ENCODE peak calls at places on chromosome 5, in five cellular contexts. A, T, V, R and M are unnamed samples.

GRCh38 chr5:149212203-149212951 is 59.3 kb upstream of the AFAP1L1 start:
- DNase-seq in T (peak), R (no peak), V (peak), A (peak), M (no peak)

GRCh38 chr5:87751801-87752200 is 339.1 kb upstream of the CCNH start:
- DNase-seq in A (peak), T (no peak), R (no peak), V (no peak), M (no peak)

GRCh38 chr5:116084231-116084630 is 594 bp upstream of the COMMD10 start:
- DNase-seq in R (no peak), A (peak), V (peak), T (peak), M (peak)

GRCh38 chr5:72248352-72249032 is 71.5 kb downstream of the MRPS27 start:
- DNase-seq in T (peak), A (peak), V (peak), R (no peak), M (no peak)

GRCh38 chr5:60332244-60333018 is 367.5 kb downstream of the DEPDC1B start:
- DNase-seq in R (no peak), T (peak), A (peak), V (peak), M (no peak)

GRCh38 chr5:151164687-151165392 is 7.3 kb upstream of the ANXA6 start:
- DNase-seq in T (peak), V (peak), A (peak), R (peak), M (peak)

GRCh38 chr5:180343110-180343845 is 9.9 kb downstream of the GFPT2 start:
- DNase-seq in A (peak), R (peak), T (peak), V (peak), M (peak)

GRCh38 chr5:154191467-154192261 is 1.1 kb downstream of the GALNT10 start:
- DNase-seq in T (peak), V (peak), R (no peak), A (peak), M (no peak)

GRCh38 chr5:137847699-137848098 is 20.0 kb upstream of the MYOT start:
- DNase-seq in R (no peak), T (no peak), V (no peak), A (no peak), M (no peak)

GRCh38 chr5:1910861-1911772 is 28.4 kb upstream of the IRX4 start:
- DNase-seq in T (no peak), R (no peak), V (no peak), A (no peak), M (no peak)

GRCh38 chr5:65555266-65555665 is 7.7 kb downstream of the CENPK start:
- DNase-seq in V (peak), A (peak), R (no peak), T (no peak), M (no peak)

DNA sequence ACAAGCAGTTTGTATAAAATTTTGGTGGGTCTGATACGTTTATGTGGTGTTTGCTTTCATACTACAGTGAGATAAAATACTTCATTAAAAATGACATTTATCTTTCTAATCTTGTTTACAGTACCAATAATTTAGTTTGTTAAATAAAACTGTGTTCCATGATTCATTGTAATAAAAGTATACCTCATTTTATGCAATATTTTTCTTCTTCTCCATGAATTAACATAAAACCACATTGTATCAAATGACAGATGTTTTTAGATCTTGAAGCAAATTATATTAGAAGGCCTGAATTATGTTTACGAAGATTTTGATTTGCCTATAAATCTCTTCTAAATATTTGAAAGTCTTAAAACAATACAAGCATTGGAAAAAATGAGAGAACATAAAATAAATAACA is 1443.0 kb upstream of the CDH6 start:
- DNase-seq in T (no peak), A (no peak), V (no peak), R (no peak), M (no peak)
- TF ChIP-seq CTCF in T (no peak), A (no peak), V (no peak), R (no peak), M (no peak)

GRCh38 chr5:14168793-14169262 is 25.7 kb downstream of the TRIO start:
- DNase-seq in V (no peak), R (no peak), T (no peak), A (no peak), M (no peak)
- TF ChIP-seq CTCF in V (no peak), R (no peak), T (no peak), A (no peak), M (no peak)

DNA sequence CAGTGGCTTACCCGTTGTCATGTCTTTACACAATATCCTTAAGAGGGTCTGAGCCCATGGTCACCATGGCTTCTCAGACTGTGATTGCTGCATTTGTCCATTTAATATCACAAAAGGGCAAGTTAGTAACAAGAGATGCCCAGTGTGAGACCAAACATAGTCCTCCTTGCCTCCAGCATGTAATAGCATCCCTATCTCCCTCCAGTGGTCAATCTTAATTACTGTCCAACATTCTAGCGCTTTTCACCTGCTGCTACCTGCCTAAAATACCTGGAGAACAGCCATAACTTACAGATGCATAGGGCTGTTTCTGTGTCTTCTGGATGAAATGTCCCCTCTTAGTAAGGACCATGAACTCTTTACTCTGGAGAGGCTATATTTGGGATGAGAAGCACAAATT is 267.2 kb upstream of the DAB2 start:
- DNase-seq in A (no peak), T (no peak), R (no peak), V (no peak), M (no peak)
- TF ChIP-seq CTCF in A (peak), T (no peak), R (peak), V (peak), M (no peak)

GRCh38 chr5:101976933-101977332 is 319.2 kb downstream of the SLCO4C1 start:
- DNase-seq in R (no peak), V (no peak), T (no peak), A (no peak), M (no peak)

DNA sequence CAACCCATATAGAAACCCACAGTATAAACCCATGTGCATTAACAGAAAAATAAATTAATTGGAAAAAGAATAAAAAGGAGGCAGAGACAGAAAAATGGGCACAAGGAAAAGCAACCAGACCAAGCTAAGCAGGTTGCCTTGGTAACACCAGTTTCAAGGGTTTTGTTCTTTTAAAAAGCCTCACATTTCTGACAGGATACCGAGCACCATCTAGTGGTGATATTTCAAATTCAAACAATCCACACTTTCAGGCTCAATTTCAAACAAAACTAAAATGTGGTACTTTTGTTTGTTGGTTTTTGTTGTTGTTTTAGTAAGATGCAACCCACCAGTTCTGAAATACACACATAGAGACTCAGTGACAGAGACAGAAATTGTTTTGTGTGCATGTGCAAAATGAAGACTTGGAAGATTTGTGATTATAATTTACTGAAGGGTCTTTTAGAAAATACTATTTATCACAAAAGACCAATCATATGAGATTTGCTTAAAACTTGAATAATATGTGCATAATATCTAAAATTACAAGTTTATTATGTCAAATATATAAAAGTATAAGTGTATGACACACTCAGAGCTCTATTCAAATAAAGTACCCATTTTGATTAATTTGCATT is 318.2 kb downstream of the SLCO4C1 start:
- DNase-seq in A (peak), V (peak), T (peak), R (no peak), M (no peak)
- TF ChIP-seq CTCF in A (peak), V (peak), T (peak), R (peak), M (no peak)

DNA sequence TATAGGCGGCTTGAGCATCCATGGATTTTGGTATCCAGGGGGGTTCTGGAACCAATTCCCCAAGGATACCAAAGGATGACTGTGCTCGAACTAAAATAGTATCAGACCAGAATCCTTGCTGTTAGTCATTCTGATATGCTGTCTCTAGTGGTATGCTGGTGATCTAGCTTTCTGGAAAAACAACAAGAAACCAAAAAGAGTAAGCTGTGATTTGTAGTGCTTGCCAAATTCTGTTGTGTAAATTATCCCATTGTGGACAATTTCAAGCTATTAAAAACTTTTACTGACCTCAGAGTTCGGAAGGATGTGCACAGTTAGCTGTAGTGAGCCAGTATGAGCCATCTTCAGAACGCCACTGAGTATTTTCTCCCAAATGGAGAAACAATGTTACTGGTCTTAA is 99.0 kb upstream of the FBN2 start:
- DNase-seq in A (peak), R (no peak), T (peak), V (peak), M (no peak)
- TF ChIP-seq CTCF in A (no peak), R (no peak), T (no peak), V (no peak), M (no peak)

GRCh38 chr5:10552183-10553143 is 11.4 kb upstream of the ANKRD33B start:
- DNase-seq in V (no peak), R (peak), A (peak), T (peak), M (no peak)
- TF ChIP-seq CTCF in V (no peak), R (no peak), A (no peak), T (no peak), M (no peak)

GRCh38 chr5:122465994-122466393 is 154.0 kb downstream of the SNCAIP start:
- DNase-seq in A (no peak), V (no peak), R (no peak), T (no peak), M (no peak)

GRCh38 chr5:122470365-122470764 is 158.3 kb downstream of the SNCAIP start:
- DNase-seq in A (no peak), V (no peak), T (no peak), R (no peak), M (no peak)

GRCh38 chr5:122469520-122469919 is 157.5 kb downstream of the SNCAIP start:
- DNase-seq in A (no peak), T (no peak), V (no peak), R (no peak), M (no peak)

GRCh38 chr5:122471031-122471751 is 159.2 kb downstream of the SNCAIP start:
- DNase-seq in R (peak), A (no peak), V (no peak), T (no peak), M (no peak)

GRCh38 chr5:122468351-122469111 is 156.5 kb downstream of the SNCAIP start:
- DNase-seq in R (no peak), A (no peak), T (no peak), V (no peak), M (no peak)
- TF ChIP-seq CTCF in R (peak), A (no peak), T (peak), V (peak), M (no peak)